ENCODE peak calls at places on chromosomes 11 and 22, in seven cellular contexts. One of them, this sample, is unnamed.

GRCh38 chr11:23310276-23310675 is 450.0 kb upstream of the CCDC179 start:
- DNase-seq in H1: no peak
- DNase-seq in H9: no peak
- DNase-seq in IMR-90: peak
- DNase-seq in mesenchymal stem cell: peak
- DNase-seq in mesendoderm: no peak
- DNase-seq in trophoblast cell: no peak
- DNase-seq in this sample: no peak

GRCh38 chr11:35146711-35147110 is 7.7 kb downstream of the CD44 start:
- DNase-seq in H9: no peak
- DNase-seq in trophoblast cell: no peak
- DNase-seq in mesenchymal stem cell: peak
- DNase-seq in IMR-90: peak
- DNase-seq in H1: no peak
- DNase-seq in mesendoderm: no peak
- DNase-seq in this sample: no peak

GRCh38 chr11:9896902-9897301 is 233.0 kb downstream of the SWAP70 start:
- DNase-seq in H9: no peak
- DNase-seq in IMR-90: no peak
- DNase-seq in mesenchymal stem cell: no peak
- DNase-seq in trophoblast cell: no peak
- DNase-seq in H1: no peak
- DNase-seq in mesendoderm: no peak
- DNase-seq in this sample: no peak

GRCh38 chr11:133835258-133836075 is 9.8 kb downstream of the SPATA19 start:
- DNase-seq in mesendoderm: peak
- DNase-seq in IMR-90: peak
- DNase-seq in trophoblast cell: peak
- DNase-seq in H9: peak
- DNase-seq in mesenchymal stem cell: peak
- DNase-seq in H1: peak
- DNase-seq in this sample: peak

GRCh38 chr11:46718155-46719019 is 626 bp upstream of the F2 start:
- DNase-seq in mesendoderm: peak
- DNase-seq in IMR-90: no peak
- DNase-seq in trophoblast cell: no peak
- DNase-seq in mesenchymal stem cell: peak
- DNase-seq in H9: no peak
- DNase-seq in H1: peak
- DNase-seq in this sample: no peak

GRCh38 chr11:105229257-105229656 is 89.7 kb upstream of the CARD18 start:
- DNase-seq in mesenchymal stem cell: no peak
- DNase-seq in H1: no peak
- DNase-seq in mesendoderm: no peak
- DNase-seq in H9: no peak
- DNase-seq in IMR-90: peak
- DNase-seq in trophoblast cell: no peak
- DNase-seq in this sample: no peak

GRCh38 chr22:25368271-25368670 is 148.8 kb downstream of the CRYBB2 start:
- DNase-seq in H9: no peak
- DNase-seq in mesenchymal stem cell: peak
- DNase-seq in mesendoderm: peak
- DNase-seq in H1: no peak
- DNase-seq in IMR-90: peak
- DNase-seq in trophoblast cell: no peak
- DNase-seq in this sample: no peak

GRCh38 chr11:69060005-69060404 is 11.3 kb downstream of the TPCN2 start:
- DNase-seq in H9: no peak
- DNase-seq in H1: no peak
- DNase-seq in IMR-90: no peak
- DNase-seq in mesendoderm: no peak
- DNase-seq in mesenchymal stem cell: no peak
- DNase-seq in trophoblast cell: no peak
- DNase-seq in this sample: no peak

GRCh38 chr22:37404126-37404525 is 23.2 kb downstream of the ELFN2 start:
- DNase-seq in H9: no peak
- DNase-seq in mesendoderm: no peak
- DNase-seq in trophoblast cell: no peak
- DNase-seq in IMR-90: no peak
- DNase-seq in H1: no peak
- DNase-seq in mesenchymal stem cell: no peak
- DNase-seq in this sample: no peak

GRCh38 chr22:31230155-31230870 is 18.2 kb downstream of the LIMK2 start:
- DNase-seq in mesendoderm: no peak
- DNase-seq in trophoblast cell: peak
- DNase-seq in IMR-90: peak
- DNase-seq in mesenchymal stem cell: peak
- DNase-seq in H1: no peak
- DNase-seq in H9: no peak
- DNase-seq in this sample: no peak

DNA sequence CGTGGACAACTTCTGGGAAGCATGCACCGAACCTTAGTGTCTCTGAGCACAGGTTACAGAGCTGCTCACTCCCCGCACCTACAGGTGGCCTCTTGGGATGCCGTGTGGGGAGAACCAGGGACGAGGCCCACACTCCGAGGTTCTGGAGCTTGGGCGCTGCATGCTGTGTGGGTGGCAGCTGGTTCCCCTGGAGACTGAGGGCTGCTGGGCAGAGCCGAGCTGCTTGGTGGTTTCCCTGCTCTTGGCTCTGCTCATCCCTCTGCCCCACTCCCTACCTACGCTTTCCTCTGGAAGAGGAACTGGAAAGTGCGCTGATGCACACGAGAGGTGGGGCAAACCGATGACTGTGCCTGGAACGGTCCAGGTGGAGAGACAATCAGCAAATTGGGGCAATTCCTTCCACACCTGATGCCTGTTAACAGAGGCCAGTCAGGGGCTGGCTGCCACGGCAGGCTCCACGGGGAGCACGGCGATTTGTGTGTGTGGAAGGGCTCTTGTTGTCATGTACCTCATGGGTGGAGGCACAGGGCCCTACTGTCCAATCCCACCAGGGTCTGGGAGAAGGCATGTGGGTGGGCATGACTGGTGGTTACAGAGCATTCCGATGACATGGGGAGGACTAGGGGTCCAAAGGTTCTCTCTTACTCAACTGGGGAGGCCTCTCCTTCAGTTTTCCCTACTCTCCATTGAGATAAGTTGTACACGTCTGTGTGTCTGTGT is 60.9 kb downstream of the ST14 start:
- DNase-seq in mesenchymal stem cell: no peak
- DNase-seq in IMR-90: no peak
- DNase-seq in trophoblast cell: no peak
- DNase-seq in H9: no peak
- DNase-seq in H1: peak
- DNase-seq in mesendoderm: no peak
- DNase-seq in this sample: no peak
- H2BK5ac ChIP-seq in mesenchymal stem cell: no peak
- H2BK5ac ChIP-seq in IMR-90: no peak
- H2BK5ac ChIP-seq in trophoblast cell: no peak
- H2BK5ac ChIP-seq in H9: no peak
- H2BK5ac ChIP-seq in H1: peak
- H2BK5ac ChIP-seq in mesendoderm: no peak
- H2BK5ac ChIP-seq in this sample: no peak

GRCh38 chr22:22870577-22871398 is 16.8 kb upstream of the IGLL5 start:
- DNase-seq in H9: peak
- DNase-seq in mesendoderm: peak
- DNase-seq in mesenchymal stem cell: no peak
- DNase-seq in H1: no peak
- DNase-seq in IMR-90: no peak
- DNase-seq in trophoblast cell: no peak
- DNase-seq in this sample: no peak

GRCh38 chr22:22872722-22873708 is 14.6 kb upstream of the IGLL5 start:
- DNase-seq in H9: peak
- DNase-seq in mesenchymal stem cell: no peak
- DNase-seq in H1: no peak
- DNase-seq in mesendoderm: no peak
- DNase-seq in IMR-90: no peak
- DNase-seq in trophoblast cell: no peak
- DNase-seq in this sample: no peak

GRCh38 chr22:22867996-22868715 is 19.5 kb upstream of the IGLL5 start:
- DNase-seq in trophoblast cell: no peak
- DNase-seq in mesendoderm: no peak
- DNase-seq in mesenchymal stem cell: no peak
- DNase-seq in H1: no peak
- DNase-seq in H9: no peak
- DNase-seq in IMR-90: no peak
- DNase-seq in this sample: no peak

GRCh38 chr22:22866381-22867111 is 21.1 kb upstream of the IGLL5 start:
- DNase-seq in H9: no peak
- DNase-seq in mesenchymal stem cell: no peak
- DNase-seq in H1: no peak
- DNase-seq in trophoblast cell: no peak
- DNase-seq in mesendoderm: no peak
- DNase-seq in IMR-90: no peak
- DNase-seq in this sample: no peak

DNA sequence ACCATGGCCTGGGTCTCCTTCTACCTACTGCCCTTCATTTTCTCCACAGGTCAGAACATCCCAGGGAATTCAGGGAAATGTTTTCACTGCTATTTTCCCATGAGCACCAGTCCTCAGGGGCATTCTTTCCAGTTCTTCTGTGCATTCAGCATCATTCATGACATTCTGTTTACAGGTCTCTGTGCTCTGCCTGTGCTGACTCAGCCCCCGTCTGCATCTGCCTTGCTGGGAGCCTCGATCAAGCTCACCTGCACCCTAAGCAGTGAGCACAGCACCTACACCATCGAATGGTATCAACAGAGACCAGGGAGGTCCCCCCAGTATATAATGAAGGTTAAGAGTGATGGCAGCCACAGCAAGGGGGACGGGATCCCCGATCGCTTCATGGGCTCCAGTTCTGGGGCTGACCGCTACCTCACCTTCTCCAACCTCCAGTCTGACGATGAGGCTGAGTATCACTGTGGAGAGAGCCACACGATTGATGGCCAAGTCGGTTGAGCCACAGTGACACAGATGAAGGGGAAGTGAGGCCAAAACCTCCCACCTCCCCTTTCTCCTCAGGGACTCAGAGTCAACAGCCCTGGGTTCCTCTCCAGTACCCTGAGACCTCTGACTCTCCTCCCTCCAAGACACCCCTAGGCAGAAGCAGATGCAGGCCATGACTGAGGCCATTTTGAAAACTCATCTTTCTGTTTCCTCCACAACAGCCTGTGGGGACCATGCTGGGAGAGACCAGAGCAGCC is 15.9 kb upstream of the IGLL5 start:
- DNase-seq in mesenchymal stem cell: no peak
- DNase-seq in mesendoderm: no peak
- DNase-seq in trophoblast cell: peak
- DNase-seq in IMR-90: no peak
- DNase-seq in H1: no peak
- DNase-seq in H9: no peak
- DNase-seq in this sample: no peak
- H3K4me2 ChIP-seq in mesenchymal stem cell: no peak
- H3K4me2 ChIP-seq in mesendoderm: no peak
- H3K4me2 ChIP-seq in trophoblast cell: no peak
- H3K4me2 ChIP-seq in IMR-90: no peak
- H3K4me2 ChIP-seq in H1: no peak
- H3K4me2 ChIP-seq in H9: no peak
- H3K4me2 ChIP-seq in this sample: no peak

DNA sequence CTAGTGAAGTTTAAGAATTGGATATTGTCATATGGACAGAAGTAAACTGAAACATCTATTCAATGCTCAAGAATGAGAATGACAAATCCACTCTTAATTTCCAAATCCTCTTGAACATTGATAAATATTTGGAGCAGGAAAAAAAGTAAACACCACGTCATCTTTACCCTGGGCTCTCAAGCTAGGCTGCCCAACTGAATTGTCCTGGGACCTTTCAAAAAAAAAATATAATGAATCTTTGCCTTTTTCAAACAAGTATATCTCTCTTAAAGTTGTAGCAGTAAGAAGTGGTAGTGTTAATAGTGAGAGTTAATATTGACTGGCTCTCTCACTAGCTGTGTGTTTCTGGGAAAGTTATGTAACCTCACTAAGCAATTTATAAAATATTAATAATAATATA is 374.3 kb downstream of the LRRC4C start:
- DNase-seq in trophoblast cell: no peak
- DNase-seq in H1: no peak
- DNase-seq in mesenchymal stem cell: no peak
- DNase-seq in H9: no peak
- DNase-seq in IMR-90: no peak
- DNase-seq in mesendoderm: no peak
- DNase-seq in this sample: no peak
- H3K23ac ChIP-seq in trophoblast cell: no peak
- H3K23ac ChIP-seq in H1: no peak
- H3K23ac ChIP-seq in mesenchymal stem cell: no peak
- H3K23ac ChIP-seq in H9: no peak
- H3K23ac ChIP-seq in IMR-90: no peak
- H3K23ac ChIP-seq in mesendoderm: no peak
- H3K23ac ChIP-seq in this sample: no peak

GRCh38 chr11:76424379-76424778 is 20.4 kb upstream of the EMSY start:
- DNase-seq in H9: no peak
- DNase-seq in mesenchymal stem cell: no peak
- DNase-seq in trophoblast cell: no peak
- DNase-seq in IMR-90: no peak
- DNase-seq in mesendoderm: no peak
- DNase-seq in H1: no peak
- DNase-seq in this sample: no peak

GRCh38 chr11:76424891-76425290 is 19.9 kb upstream of the EMSY start:
- DNase-seq in mesenchymal stem cell: no peak
- DNase-seq in IMR-90: no peak
- DNase-seq in H9: no peak
- DNase-seq in trophoblast cell: no peak
- DNase-seq in mesendoderm: no peak
- DNase-seq in H1: no peak
- DNase-seq in this sample: no peak

GRCh38 chr11:76426660-76427059 is 18.2 kb upstream of the EMSY start:
- DNase-seq in trophoblast cell: no peak
- DNase-seq in IMR-90: no peak
- DNase-seq in mesendoderm: no peak
- DNase-seq in mesenchymal stem cell: no peak
- DNase-seq in H1: no peak
- DNase-seq in H9: no peak
- DNase-seq in this sample: no peak
- H2BK5ac ChIP-seq in trophoblast cell: no peak
- H2BK5ac ChIP-seq in IMR-90: no peak
- H2BK5ac ChIP-seq in mesendoderm: no peak
- H2BK5ac ChIP-seq in mesenchymal stem cell: no peak
- H2BK5ac ChIP-seq in H1: no peak
- H2BK5ac ChIP-seq in H9: no peak
- H2BK5ac ChIP-seq in this sample: no peak

GRCh38 chr11:118634435-118635236 is 27.2 kb downstream of the PHLDB1 start:
- DNase-seq in mesendoderm: peak
- DNase-seq in IMR-90: peak
- DNase-seq in H9: peak
- DNase-seq in mesenchymal stem cell: peak
- DNase-seq in H1: peak
- DNase-seq in trophoblast cell: peak
- DNase-seq in this sample: no peak

GRCh38 chr11:118633319-118633690 is 25.9 kb downstream of the PHLDB1 start:
- DNase-seq in mesenchymal stem cell: no peak
- DNase-seq in H9: no peak
- DNase-seq in IMR-90: no peak
- DNase-seq in mesendoderm: no peak
- DNase-seq in trophoblast cell: no peak
- DNase-seq in H1: no peak
- DNase-seq in this sample: no peak

GRCh38 chr11:118632577-118633318 is 25.3 kb downstream of the PHLDB1 start:
- DNase-seq in mesendoderm: no peak
- DNase-seq in trophoblast cell: no peak
- DNase-seq in H9: no peak
- DNase-seq in H1: no peak
- DNase-seq in mesenchymal stem cell: no peak
- DNase-seq in IMR-90: no peak
- DNase-seq in this sample: no peak

GRCh38 chr11:118635237-118635591 is 27.8 kb downstream of the PHLDB1 start:
- DNase-seq in H9: no peak
- DNase-seq in IMR-90: no peak
- DNase-seq in H1: no peak
- DNase-seq in mesendoderm: no peak
- DNase-seq in trophoblast cell: no peak
- DNase-seq in mesenchymal stem cell: no peak
- DNase-seq in this sample: no peak

GRCh38 chr11:118633979-118634378 is 26.6 kb downstream of the PHLDB1 start:
- DNase-seq in H1: no peak
- DNase-seq in mesendoderm: no peak
- DNase-seq in trophoblast cell: no peak
- DNase-seq in mesenchymal stem cell: peak
- DNase-seq in IMR-90: peak
- DNase-seq in H9: no peak
- DNase-seq in this sample: no peak
- H3K4me2 ChIP-seq in H1: peak
- H3K4me2 ChIP-seq in mesendoderm: no peak
- H3K4me2 ChIP-seq in trophoblast cell: peak
- H3K4me2 ChIP-seq in mesenchymal stem cell: no peak
- H3K4me2 ChIP-seq in IMR-90: peak
- H3K4me2 ChIP-seq in H9: peak
- H3K4me2 ChIP-seq in this sample: peak

This sample was measured in neuronal stem cell.